ENCODE peak calls at places on chromosomes 16 and 17, in six cellular contexts. D, V, I, U, Y and W are unnamed samples.

GRCh38 chr16:84777435-84777834 is 42.4 kb upstream of the CRISPLD2 start:
- DNase-seq in V (no peak), Y (no peak), U (no peak), D (no peak), I (no peak), W (no peak)

GRCh38 chr16:10405386-10405939 is 19.6 kb downstream of the ATF7IP2 start:
- DNase-seq in V (no peak), D (no peak), I (peak), U (no peak), Y (no peak), W (no peak)

GRCh38 chr17:4573682-4574081 is 10.6 kb upstream of the SMTNL2 start:
- DNase-seq in I (no peak), D (no peak), Y (no peak), U (peak), V (peak), W (no peak)

GRCh38 chr17:47822785-47823184 is 1.2 kb upstream of the OSBPL7 start:
- DNase-seq in D (no peak), V (no peak), U (no peak), I (no peak), Y (no peak), W (no peak)

GRCh38 chr17:56291226-56291805 is 138.0 kb downstream of the ANKFN1 start:
- DNase-seq in U (no peak), I (peak), Y (no peak), V (no peak), D (no peak), W (no peak)

GRCh38 chr17:20992987-20993862 is 49.6 kb downstream of the USP22 start:
- DNase-seq in V (peak), U (peak), Y (peak), D (no peak), I (peak), W (peak)

GRCh38 chr17:66002807-66003206 is 189.1 kb downstream of the CEP112 start:
- DNase-seq in V (no peak), D (no peak), Y (no peak), I (peak), U (no peak), W (no peak)

GRCh38 chr17:48499743-48500434 is 30.9 kb downstream of the HOXB1 start:
- DNase-seq in D (no peak), V (no peak), U (no peak), I (peak), Y (no peak), W (no peak)

GRCh38 chr17:1649116-1649843 is 386 bp downstream of the RILP start:
- DNase-seq in U (peak), I (peak), D (no peak), Y (peak), V (peak), W (peak)

GRCh38 chr17:1649844-1650409 is at the start of gene RILP:
- DNase-seq in I (no peak), Y (no peak), V (peak), U (peak), D (no peak), W (no peak)

GRCh38 chr17:1650731-1651558 is 1.3 kb upstream of the RILP start:
- DNase-seq in I (no peak), Y (no peak), D (no peak), U (no peak), V (no peak), W (no peak)

GRCh38 chr17:1647802-1648581 is 1.7 kb downstream of the RILP start:
- DNase-seq in I (no peak), Y (peak), V (peak), D (no peak), U (no peak), W (no peak)

GRCh38 chr17:1648582-1649115 is 1.0 kb downstream of the RILP start:
- DNase-seq in U (peak), I (peak), D (no peak), V (peak), Y (peak), W (peak)
- H3K27ac ChIP-seq in U (peak), I (peak), D (peak), V (peak), Y (no peak), W (peak)

DNA sequence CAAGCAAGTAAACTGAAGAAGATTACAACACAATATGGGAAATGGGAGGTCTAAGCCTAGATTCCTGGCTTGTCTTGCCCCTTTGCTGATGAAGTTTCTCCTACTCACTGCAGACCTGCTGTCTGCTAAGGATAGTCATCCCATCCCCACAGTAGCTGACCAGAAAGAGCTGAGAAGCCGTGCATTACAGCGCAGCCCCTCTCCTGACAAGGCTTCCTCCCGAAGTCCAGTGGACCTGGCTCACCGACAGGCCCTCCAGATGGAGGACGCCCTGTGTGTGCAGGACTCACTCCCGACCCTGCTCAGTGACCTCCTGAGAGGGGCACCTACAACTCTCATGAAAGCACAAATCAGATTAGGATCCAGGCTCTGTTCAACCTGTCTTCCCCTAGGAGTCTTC is 35.4 kb downstream of the KIAA0753 start:
- DNase-seq in I (no peak), D (no peak), V (no peak), Y (no peak), U (no peak), W (no peak)
- H3K27ac ChIP-seq in I (no peak), D (no peak), V (no peak), Y (no peak), U (no peak), W (no peak)

GRCh38 chr17:45231481-45232116 is 9.9 kb downstream of the FMNL1 start:
- DNase-seq in D (no peak), Y (peak), V (peak), I (no peak), U (no peak), W (no peak)
- H3K27ac ChIP-seq in D (no peak), Y (no peak), V (peak), I (no peak), U (peak), W (no peak)

GRCh38 chr17:11081342-11081741 is 159.7 kb upstream of the SHISA6 start:
- DNase-seq in D (no peak), Y (no peak), I (no peak), U (no peak), V (no peak), W (no peak)
- H3K27ac ChIP-seq in D (no peak), Y (no peak), I (no peak), U (no peak), V (no peak), W (no peak)

GRCh38 chr17:76122411-76123126 is 18.5 kb downstream of the FOXJ1 start:
- DNase-seq in Y (no peak), D (no peak), U (no peak), V (no peak), I (no peak), W (no peak)
- H3K27ac ChIP-seq in Y (no peak), D (no peak), U (no peak), V (no peak), I (no peak), W (peak)

DNA sequence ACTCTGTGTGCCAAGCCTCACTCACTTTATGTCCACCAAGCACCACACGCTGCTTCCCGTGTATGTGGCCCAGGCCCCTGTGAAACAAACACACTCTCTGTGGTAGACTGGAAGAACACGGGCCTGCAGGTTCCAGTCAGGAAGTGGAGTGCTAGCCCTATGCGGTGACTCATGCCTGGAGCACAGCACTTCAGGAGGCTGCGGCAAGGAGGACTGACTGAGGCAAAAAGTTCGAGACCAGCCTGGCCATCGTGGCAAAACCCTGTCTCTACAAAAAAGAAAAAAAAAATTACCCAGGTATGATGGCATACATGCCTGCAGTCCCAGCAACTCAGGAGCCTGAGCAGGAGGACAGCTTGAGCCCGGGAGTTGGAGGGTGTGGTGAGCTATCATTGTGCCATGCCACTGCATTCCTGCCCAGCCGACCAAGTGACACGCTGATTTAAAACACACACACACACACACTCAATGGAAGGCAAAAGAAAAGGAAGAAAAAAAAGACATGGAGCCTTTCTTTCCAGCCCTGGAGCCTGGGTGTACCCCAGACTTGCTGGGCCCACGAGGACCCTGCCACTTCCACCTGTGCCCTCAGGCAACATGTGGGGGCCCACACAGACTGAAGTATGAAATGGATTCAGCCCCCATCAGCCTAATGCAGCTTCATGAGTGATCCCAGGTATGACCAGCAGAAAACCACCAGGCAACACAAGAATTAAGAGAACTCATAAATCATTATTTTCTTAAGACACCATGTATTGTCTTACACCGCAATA is 126.6 kb downstream of the ANKRD11 start:
- DNase-seq in I (peak), D (no peak), U (peak), V (peak), Y (peak), W (no peak)
- H3K27ac ChIP-seq in I (no peak), D (no peak), U (peak), V (no peak), Y (peak), W (no peak)